ENCODE peak calls at places on chromosomes 4 and X, in five cellular contexts. C is breast epithelium, E is IMR-90, L is heart right ventricle, U is foreskin fibroblast. M is an unnamed sample.

GRCh38 chrX:38806054-38806389 is 4.8 kb downstream of the MID1IP1 start:
- DNase-seq in E (no peak), U (peak), C (no peak), L (no peak), M (no peak)

GRCh38 chr4:89868999-89869589 is 25.6 kb upstream of the MMRN1 start:
- DNase-seq in U (peak), L (no peak), E (peak), C (no peak), M (no peak)

GRCh38 chr4:113162089-113162488 is 112.6 kb downstream of the ANK2 start:
- DNase-seq in C (no peak), E (no peak), L (no peak), U (peak), M (no peak)

GRCh38 chr4:98720871-98721480 is 62.6 kb upstream of the TSPAN5 start:
- DNase-seq in C (no peak), L (no peak), U (peak), E (peak), M (no peak)

GRCh38 chr4:88791274-88791673 is 93.6 kb upstream of the NAP1L5 start:
- DNase-seq in E (peak), C (no peak), L (no peak), U (no peak), M (no peak)

GRCh38 chrX:136954930-136955329 is 74.4 kb upstream of the RBMX start:
- DNase-seq in L (no peak), C (no peak), U (peak), E (peak), M (peak)

GRCh38 chrX:15929231-15929630 is 74.6 kb upstream of the AP1S2 start:
- DNase-seq in C (no peak), U (no peak), L (no peak), E (no peak), M (no peak)

GRCh38 chr4:106565727-106566126 is 197.1 kb upstream of the GIMD1 start:
- DNase-seq in L (no peak), U (peak), C (no peak), E (no peak), M (no peak)

GRCh38 chrX:53018627-53019026 is 30.0 kb upstream of the GPR173 start:
- DNase-seq in U (no peak), L (no peak), E (no peak), C (no peak), M (no peak)

GRCh38 chr4:82710202-82710929 is 88.2 kb downstream of the SCD5 start:
- DNase-seq in C (no peak), U (peak), L (no peak), E (no peak), M (no peak)

GRCh38 chr4:108502366-108502765 is 118.0 kb upstream of the RPL34 start:
- DNase-seq in L (no peak), U (no peak), C (peak), E (no peak), M (no peak)

GRCh38 chrX:43448688-43449087 is 207.4 kb upstream of the MAOA start:
- DNase-seq in C (no peak), L (no peak), E (no peak), U (no peak), M (no peak)

GRCh38 chr4:186844059-186844681 is 120.5 kb upstream of the FAT1 start:
- DNase-seq in E (peak), L (peak), C (no peak), U (peak), M (no peak)

GRCh38 chrX:151724563-151725337 is 8.9 kb downstream of the FATE1 start:
- DNase-seq in C (no peak), L (no peak), U (no peak), E (no peak), M (no peak)

GRCh38 chr4:3671571-3672464 is 94.4 kb upstream of the ADRA2C start:
- DNase-seq in C (no peak), E (peak), U (peak), L (no peak), M (no peak)

GRCh38 chr4:81698536-81698935 is 226.8 kb upstream of the RASGEF1B start:
- DNase-seq in L (no peak), U (no peak), E (no peak), C (no peak), M (no peak)

GRCh38 chrX:42247241-42247640 is 323.9 kb upstream of the CASK start:
- DNase-seq in L (no peak), U (no peak), C (no peak), E (peak), M (no peak)

GRCh38 chrX:37922926-37923325 is 75.6 kb upstream of the DYNLT3 start:
- DNase-seq in L (no peak), U (peak), E (no peak), C (no peak), M (no peak)

GRCh38 chr4:153014460-153014859 is 78.3 kb downstream of the FHDC1 start:
- DNase-seq in L (no peak), E (peak), C (no peak), U (peak), M (no peak)

GRCh38 chrX:110145305-110145704 is 142.4 kb downstream of the TMEM164 start:
- DNase-seq in U (no peak), E (no peak), C (no peak), L (no peak), M (no peak)

DNA sequence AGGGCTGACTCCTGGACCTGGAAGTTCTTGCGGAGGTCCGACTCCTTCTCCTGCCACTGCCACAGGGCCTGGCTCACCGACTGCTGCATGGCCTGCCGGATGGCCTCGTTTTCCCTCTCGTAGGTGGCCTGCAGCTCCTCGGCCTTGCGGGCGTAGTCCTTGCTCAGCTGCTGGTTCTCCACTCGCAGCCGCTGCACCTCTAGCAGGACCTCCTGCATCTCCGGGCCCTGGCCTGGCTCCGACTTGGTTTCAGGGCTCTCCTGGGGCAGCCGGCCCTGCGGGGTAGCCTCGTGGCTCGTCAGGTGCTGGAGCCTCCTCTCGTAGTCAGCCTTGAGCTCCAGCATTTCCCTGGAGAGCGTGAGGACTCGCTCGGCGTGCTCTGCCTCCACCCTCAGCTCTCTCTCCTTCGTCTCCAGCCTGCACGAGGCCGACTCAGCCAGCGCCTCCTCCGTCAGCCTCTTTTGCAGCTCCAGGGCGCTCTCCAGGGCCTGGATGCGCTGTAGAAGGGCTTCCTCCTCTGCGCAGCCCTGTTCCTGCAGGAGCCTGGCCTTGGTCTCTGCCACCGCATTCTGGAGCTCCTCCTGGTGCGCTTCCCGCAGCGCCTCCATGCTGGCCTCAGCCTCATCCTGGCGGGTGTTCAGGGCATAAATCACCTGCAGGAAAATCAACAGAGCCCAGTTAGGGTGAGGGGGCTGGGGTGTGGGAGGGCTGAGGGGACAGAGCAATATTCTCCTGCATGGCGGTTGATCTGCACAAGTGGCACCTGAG is 72.2 kb downstream of the FAM184B start:
- DNase-seq in L (no peak), C (no peak), E (no peak), U (no peak), M (no peak)
- TF ChIP-seq CTCF in L (no peak), C (no peak), E (no peak), U (no peak), M (no peak)

DNA sequence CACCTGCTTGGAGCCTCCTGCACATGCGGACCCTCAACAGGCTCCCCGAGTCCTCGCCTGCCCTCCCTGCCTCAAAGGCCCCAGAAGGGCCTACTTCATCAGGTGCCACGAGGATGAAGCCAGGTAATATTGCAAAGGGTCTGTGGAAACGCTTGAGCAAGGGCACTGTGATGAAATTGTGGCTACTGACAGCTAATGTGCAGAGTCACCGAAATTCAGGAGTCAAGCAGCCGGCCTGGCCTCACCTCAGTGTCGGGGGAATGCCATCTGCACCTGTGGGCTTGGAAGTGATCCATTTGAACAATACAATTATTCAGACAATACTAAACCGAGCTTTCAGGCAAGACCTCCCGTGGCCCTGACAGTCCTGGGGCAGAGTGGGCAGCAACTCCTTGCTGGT is 3.1 kb upstream of the FGFR3 start:
- DNase-seq in C (no peak), L (no peak), U (no peak), E (no peak), M (no peak)
- H3K4me3 ChIP-seq in C (no peak), L (no peak), U (no peak), E (no peak), M (no peak)

GRCh38 chr4:145276044-145276443 is 95.7 kb upstream of the OTUD4 start:
- DNase-seq in C (no peak), L (no peak), U (no peak), E (no peak), M (no peak)
- TF ChIP-seq CTCF in C (no peak), L (no peak), U (no peak), E (no peak), M (no peak)

GRCh38 chrX:1511829-1512228 is 25.2 kb downstream of the P2RY8 start:
- DNase-seq in C (no peak), U (no peak), L (no peak), E (no peak), M (no peak)

GRCh38 chrX:1502853-1503252 is 34.1 kb downstream of the P2RY8 start:
- DNase-seq in L (no peak), C (no peak), E (no peak), U (no peak), M (no peak)

GRCh38 chrX:1506916-1507315 is 30.1 kb downstream of the P2RY8 start:
- DNase-seq in C (no peak), E (no peak), U (no peak), L (no peak), M (no peak)

GRCh38 chrX:1511150-1511549 is 25.8 kb downstream of the P2RY8 start:
- DNase-seq in C (no peak), L (no peak), E (no peak), U (no peak), M (no peak)

GRCh38 chrX:1507511-1508463 is 29.2 kb downstream of the P2RY8 start:
- DNase-seq in U (no peak), C (no peak), L (no peak), E (no peak), M (no peak)
- H3K4me3 ChIP-seq in U (no peak), C (no peak), L (no peak), E (no peak), M (no peak)

DNA sequence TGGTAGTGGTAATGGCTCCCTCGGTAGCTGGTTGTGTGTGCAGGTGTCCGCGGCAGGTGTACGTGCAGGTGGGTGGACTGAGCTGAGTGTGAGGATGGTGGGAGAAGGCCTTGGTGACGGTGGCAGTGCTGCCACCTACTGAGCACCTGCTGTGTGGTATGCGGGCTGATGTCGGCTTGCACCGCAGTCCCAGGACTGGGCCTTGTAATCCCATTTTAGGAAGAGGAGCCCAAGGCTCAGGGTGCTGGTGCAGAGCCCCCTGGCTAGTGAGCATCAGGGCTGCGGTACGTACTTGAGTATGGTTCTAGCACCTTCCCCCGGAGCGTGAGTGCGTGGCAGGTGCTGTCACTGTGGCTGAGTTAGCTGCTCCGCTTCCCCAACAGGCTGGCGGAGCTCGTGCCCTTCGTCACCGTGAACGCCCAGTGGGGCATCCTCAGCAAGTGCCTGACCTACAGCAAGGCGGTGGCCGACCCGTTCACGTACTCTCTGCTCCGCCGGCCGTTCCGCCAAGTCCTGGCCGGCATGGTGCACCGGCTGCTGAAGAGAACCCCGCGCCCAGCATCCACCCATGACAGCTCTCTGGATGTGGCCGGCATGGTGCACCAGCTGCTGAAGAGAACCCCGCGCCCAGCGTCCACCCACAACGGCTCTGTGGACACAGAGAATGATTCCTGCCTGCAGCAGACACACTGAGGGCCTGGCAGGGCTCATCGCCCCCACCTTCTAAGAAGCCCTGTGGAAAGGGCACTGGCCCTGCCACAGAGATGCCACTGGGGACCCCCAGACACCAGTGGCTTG is 5.7 kb upstream of the CPZ start:
- DNase-seq in C (no peak), E (no peak), U (no peak), L (no peak), M (no peak)
- TF ChIP-seq CTCF in C (no peak), E (no peak), U (no peak), L (no peak), M (no peak)

GRCh38 chr4:128623508-128624215 is 185.8 kb upstream of the JADE1 start:
- DNase-seq in L (no peak), E (no peak), C (no peak), U (no peak), M (no peak)
- H3K4me3 ChIP-seq in L (no peak), E (no peak), C (no peak), U (no peak), M (no peak)